ENCODE peak calls at places on chromosome 7, in nine cellular contexts. Y is EL; K is memory B cell; D is H4; M is lung; Q is activated CD8-positive, alpha-beta T cell treated with anti-CD3 and anti-CD28 coated beads, Interleukin-2, amount 10 ng/mL, durations not matched to agents 7 days and 5 days; L is NB4; H is osteocyte; E is M059J. T is an unnamed sample.

GRCh38 chr7:73463260-73463659 is 29.7 kb downstream of the FZD9 start:
- DNase-seq in Y (no peak), K (no peak), D (no peak), M (no peak), Q (no peak), L (no peak), H (no peak), E (no peak), T (no peak)

GRCh38 chr7:138797715-138798320 is at the start of the genes ATP6V0A4 and TMEM213:
- DNase-seq in Y (no peak), K (no peak), D (no peak), M (peak; percentile 44), Q (no peak), L (no peak), H (no peak), E (no peak), T (no peak)

GRCh38 chr7:54354436-54354835 is 187.7 kb upstream of the VSTM2A start:
- DNase-seq in Y (no peak), K (no peak), D (peak; percentile 97), M (no peak), Q (no peak), L (no peak), H (no peak), E (peak; percentile 37), T (no peak)

GRCh38 chr7:17233643-17234397 is 64.6 kb upstream of the AHR start:
- DNase-seq in Y (peak; percentile 12), K (no peak), D (peak; percentile 51), M (no peak), Q (peak; percentile 52), L (peak; percentile 84), H (no peak), E (peak; percentile 70), T (no peak)

GRCh38 chr7:35760082-35760770 is 40.6 kb upstream of the SEPTIN7 start:
- DNase-seq in Y (no peak), K (no peak), D (no peak), M (no peak), Q (no peak), L (no peak), H (no peak), E (no peak), T (no peak)

GRCh38 chr7:95904099-95904498 is 131.7 kb downstream of the DYNC1I1 start:
- DNase-seq in Y (no peak), K (no peak), D (no peak), M (no peak), Q (no peak), L (no peak), H (no peak), E (no peak), T (no peak)

GRCh38 chr7:149495785-149496641 is 1.6 kb downstream of the ZNF746 start:
- DNase-seq in Y (peak; percentile 81), K (no peak), D (peak; percentile 74), M (peak; percentile 69), Q (no peak), L (peak; percentile 28), H (no peak), E (peak; percentile 25), T (no peak)

GRCh38 chr7:101712652-101713051 is 83.6 kb upstream of the MYL10 start:
- DNase-seq in Y (no peak), K (no peak), D (no peak), M (no peak), Q (no peak), L (no peak), H (no peak), E (no peak), T (no peak)

GRCh38 chr7:32062150-32062549 is 8.1 kb downstream of the PDE1C start:
- DNase-seq in Y (peak; percentile 72), K (no peak), D (peak; percentile 75), M (peak; percentile 49), Q (peak; percentile 26), L (peak; percentile 52), H (no peak), E (peak; percentile 82), T (peak; percentile 47)

GRCh38 chr7:47095906-47096305 is 486.0 kb downstream of the TNS3 start:
- DNase-seq in Y (no peak), K (no peak), D (no peak), M (no peak), Q (no peak), L (no peak), H (no peak), E (no peak), T (no peak)

GRCh38 chr7:80129785-80130184 is 4.8 kb upstream of the GNAI1 start:
- DNase-seq in Y (no peak), K (no peak), D (no peak), M (no peak), Q (no peak), L (no peak), H (no peak), E (no peak), T (no peak)

GRCh38 chr7:64558781-64559180 is 4.1 kb downstream of the ZNF680 start:
- DNase-seq in Y (no peak), K (no peak), D (no peak), M (no peak), Q (no peak), L (no peak), H (no peak), E (no peak), T (peak; percentile 9)

GRCh38 chr7:27911920-27912319 is 172.0 kb downstream of the TAX1BP1 start:
- DNase-seq in Y (no peak), K (no peak), D (no peak), M (no peak), Q (no peak), L (no peak), H (no peak), E (no peak), T (no peak)

GRCh38 chr7:121561717-121562116 is 165.6 kb upstream of the FAM3C start:
- DNase-seq in Y (peak; percentile 33), K (no peak), D (no peak), M (no peak), Q (no peak), L (no peak), H (no peak), E (peak; percentile 21), T (no peak)

GRCh38 chr7:101618207-101618839 is 10.8 kb downstream of the MYL10 start:
- DNase-seq in Y (peak; percentile 79), K (no peak), D (no peak), M (no peak), Q (no peak), L (no peak), H (no peak), E (peak; percentile 84), T (no peak)

GRCh38 chr7:18426564-18427226 is 68.9 kb upstream of the HDAC9 start:
- DNase-seq in Y (peak; percentile 65), K (no peak), D (peak; percentile 66), M (no peak), Q (no peak), L (no peak), H (no peak), E (peak; percentile 73), T (peak; percentile 84)

GRCh38 chr7:21504021-21504420 is 38.8 kb upstream of the DNAH11 start:
- DNase-seq in Y (no peak), K (no peak), D (no peak), M (no peak), Q (no peak), L (no peak), H (no peak), E (no peak), T (no peak)

GRCh38 chr7:134724606-134725005 is 54.8 kb upstream of the CALD1 start:
- DNase-seq in Y (peak; percentile 68), K (no peak), D (peak; percentile 53), M (no peak), Q (no peak), L (peak; percentile 45), H (no peak), E (no peak), T (peak; percentile 57)

GRCh38 chr7:116354546-116355422 is 144.4 kb downstream of the TES start:
- DNase-seq in Y (peak; percentile 95), K (no peak), D (peak; percentile 98), M (peak; percentile 83), Q (no peak), L (no peak), H (peak; percentile 90), E (peak; percentile 100), T (peak; percentile 94)

GRCh38 chr7:37921340-37921805 is 933 bp downstream of the EPDR1 start:
- DNase-seq in Y (no peak), K (no peak), D (peak; percentile 83), M (peak; percentile 38), Q (peak; percentile 45), L (peak; percentile 87), H (no peak), E (peak; percentile 69), T (no peak)

GRCh38 chr7:150903627-150904026 is 51.3 kb downstream of the AOC1 start:
- DNase-seq in Y (peak; percentile 46), K (no peak), D (peak; percentile 95), M (peak; percentile 70), Q (no peak), L (no peak), H (no peak), E (peak; percentile 97), T (peak; percentile 73)

GRCh38 chr7:46569117-46569433 is 648.0 kb upstream of the IGFBP3 start:
- DNase-seq in Y (peak; percentile 58), K (no peak), D (peak; percentile 88), M (no peak), Q (no peak), L (no peak), H (no peak), E (peak; percentile 83), T (no peak)

GRCh38 chr7:44383566-44383965 is 58.2 kb upstream of the CAMK2B start:
- DNase-seq in Y (peak; percentile 92), K (no peak), D (no peak), M (no peak), Q (peak; percentile 14), L (no peak), H (peak; percentile 80), E (peak; percentile 97), T (no peak)

GRCh38 chr7:70630647-70631457 is 501.1 kb upstream of the GALNT17 start:
- DNase-seq in Y (peak; percentile 31), K (no peak), D (no peak), M (no peak), Q (no peak), L (no peak), H (no peak), E (no peak), T (no peak)

GRCh38 chr7:41943098-41943577 is 240.2 kb upstream of the INHBA start:
- DNase-seq in Y (peak; percentile 80), K (peak; percentile 83), D (peak; percentile 91), M (peak; percentile 85), Q (peak; percentile 79), L (peak; percentile 86), H (peak; percentile 95), E (peak; percentile 77), T (peak; percentile 35)

GRCh38 chr7:39451901-39452300 is 114.3 kb upstream of the YAE1 start:
- DNase-seq in Y (no peak), K (no peak), D (no peak), M (no peak), Q (no peak), L (no peak), H (no peak), E (no peak), T (no peak)

GRCh38 chr7:85602196-85602595 is 415.3 kb upstream of the SEMA3D start:
- DNase-seq in Y (peak; percentile 44), K (no peak), D (no peak), M (no peak), Q (no peak), L (no peak), H (no peak), E (no peak), T (peak; percentile 51)

GRCh38 chr7:47400741-47401206 is 181.1 kb downstream of the TNS3 start:
- DNase-seq in Y (no peak), K (no peak), D (no peak), M (no peak), Q (no peak), L (no peak), H (no peak), E (no peak), T (no peak)

GRCh38 chr7:91520645-91521044 is 256.4 kb downstream of the FZD1 start:
- DNase-seq in Y (no peak), K (no peak), D (no peak), M (no peak), Q (no peak), L (no peak), H (no peak), E (no peak), T (no peak)

GRCh38 chr7:98267305-98267704 is 14.2 kb upstream of the BRI3 start:
- DNase-seq in Y (no peak), K (no peak), D (no peak), M (no peak), Q (no peak), L (no peak), H (no peak), E (no peak), T (no peak)

GRCh38 chr7:102094311-102094710 is 192.4 kb upstream of the SH2B2 start:
- DNase-seq in Y (peak; percentile 69), K (no peak), D (no peak), M (no peak), Q (no peak), L (no peak), H (no peak), E (no peak), T (no peak)